ENCODE peak calls at places on chromosome 7, in four cellular contexts. L is memory B cell; D is PC-3; Y is stimulated activated CD8-positive, alpha-beta memory T cell treated with anti-CD3 and anti-CD28 coated beads, Interleukin-15, amount 100 ng/mL, for 1 hour. Q is an unnamed sample.

GRCh38 chr7:111059826-111060225 is 31.1 kb upstream of the LRRN3 start:
- DNase-seq in L (no peak), Y (no peak), D (no peak), Q (no peak)

GRCh38 chr7:5603193-5604140 is 178.0 kb downstream of the RNF216 start:
- DNase-seq in Y (no peak), D (no peak), L (no peak), Q (no peak)

GRCh38 chr7:55438765-55439525 is 73.8 kb downstream of the LANCL2 start:
- DNase-seq in D (peak), Y (no peak), L (no peak), Q (no peak)

GRCh38 chr7:116653204-116653603 is 18.8 kb upstream of the MET start:
- DNase-seq in L (no peak), Y (no peak), D (peak), Q (peak)

GRCh38 chr7:114085592-114086490 is 167.0 kb upstream of the PPP1R3A start:
- DNase-seq in Y (no peak), L (peak), D (peak), Q (no peak)

GRCh38 chr7:84783161-84783803 is 403.6 kb downstream of the SEMA3D start:
- DNase-seq in L (no peak), Y (no peak), D (no peak), Q (no peak)

GRCh38 chr7:139358541-139359365 is 941 bp upstream of the LUC7L2 start:
- DNase-seq in D (peak), L (peak), Y (peak), Q (no peak)

GRCh38 chr7:47198159-47198558 is 383.8 kb downstream of the TNS3 start:
- DNase-seq in Y (no peak), D (no peak), L (no peak), Q (no peak)

GRCh38 chr7:105352922-105353668 is 35.6 kb downstream of the SRPK2 start:
- DNase-seq in L (no peak), Y (no peak), D (no peak), Q (no peak)

GRCh38 chr7:11461999-11462398 is 370.0 kb downstream of the THSD7A start:
- DNase-seq in L (no peak), Y (no peak), D (no peak), Q (no peak)

GRCh38 chr7:139576179-139576973 is 52.9 kb downstream of the CLEC2L start:
- DNase-seq in L (no peak), D (no peak), Y (no peak), Q (no peak)

GRCh38 chr7:101618916-101619315 is 10.2 kb downstream of the MYL10 start:
- DNase-seq in Y (no peak), L (no peak), D (no peak), Q (no peak)

GRCh38 chr7:137592232-137592896 is 248.8 kb upstream of the PTN start:
- DNase-seq in L (no peak), Y (no peak), D (peak), Q (peak)

GRCh38 chr7:2572101-2572842 is 13.5 kb downstream of the IQCE start:
- DNase-seq in D (peak), L (no peak), Y (no peak), Q (peak)

GRCh38 chr7:70392282-70392681 is 739.7 kb upstream of the GALNT17 start:
- DNase-seq in D (no peak), Y (no peak), L (no peak), Q (no peak)

GRCh38 chr7:45642044-45642443 is 67.9 kb downstream of the ADCY1 start:
- DNase-seq in Y (no peak), L (no peak), D (peak), Q (no peak)

GRCh38 chr7:80453699-80454340 is 58.0 kb downstream of the GNAT3 start:
- DNase-seq in Y (no peak), L (no peak), D (peak), Q (no peak)

GRCh38 chr7:38840736-38841460 is 68.1 kb downstream of the VPS41 start:
- DNase-seq in D (peak), Y (no peak), L (no peak), Q (peak)

GRCh38 chr7:157717211-157718174 is 380.7 kb downstream of the DNAJB6 start:
- DNase-seq in D (no peak), L (no peak), Y (no peak), Q (no peak)

GRCh38 chr7:3887071-3887691 is 586.1 kb downstream of the SDK1 start:
- DNase-seq in Y (no peak), D (peak), L (no peak), Q (no peak)

GRCh38 chr7:50704844-50705243 is 77.9 kb downstream of the GRB10 start:
- DNase-seq in L (no peak), D (no peak), Y (no peak), Q (no peak)

GRCh38 chr7:240887-241421 is 48.6 kb downstream of the FAM20C start:
- DNase-seq in Y (no peak), D (no peak), L (no peak), Q (peak)

GRCh38 chr7:27345964-27346363 is 103.4 kb downstream of the EVX1 start:
- DNase-seq in L (no peak), D (no peak), Y (no peak), Q (no peak)

GRCh38 chr7:81882086-81882485 is 112.2 kb upstream of the HGF start:
- DNase-seq in Y (no peak), L (no peak), D (no peak), Q (no peak)

GRCh38 chr7:148262721-148263229 is 327.8 kb upstream of the C7orf33 start:
- DNase-seq in D (peak), L (peak), Y (peak), Q (peak)

GRCh38 chr7:28102778-28103177 is 77.8 kb downstream of the JAZF1 start:
- DNase-seq in D (peak), L (no peak), Y (no peak), Q (peak)

GRCh38 chr7:128017880-128018845 is 13.1 kb downstream of the LRRC4 start:
- DNase-seq in D (peak), Y (no peak), L (no peak), Q (no peak)

GRCh38 chr7:41880107-41880506 is 177.2 kb upstream of the INHBA start:
- DNase-seq in L (no peak), D (peak), Y (no peak), Q (peak)

GRCh38 chr7:149869867-149870266 is 3.9 kb upstream of the ATP6V0E2 start:
- DNase-seq in D (no peak), L (no peak), Y (no peak), Q (no peak)

GRCh38 chr7:113968713-113969112 is 49.9 kb upstream of the PPP1R3A start:
- DNase-seq in L (no peak), D (no peak), Y (no peak), Q (no peak)

GRCh38 chr7:141710301-141710700 is 2.1 kb downstream of the WEE2 start:
- DNase-seq in L (no peak), D (no peak), Y (no peak), Q (no peak)

GRCh38 chr7:29920491-29920890 is 69.1 kb downstream of the SCRN1 start:
- DNase-seq in Y (no peak), L (no peak), D (peak), Q (no peak)

GRCh38 chr7:76352193-76352592 is 6.6 kb downstream of the YWHAG start:
- DNase-seq in L (no peak), Y (no peak), D (no peak), Q (no peak)

GRCh38 chr7:87342231-87342630 is 3.2 kb upstream of the CROT start:
- DNase-seq in D (no peak), L (no peak), Y (no peak), Q (no peak)

GRCh38 chr7:55246181-55246580 is 119.0 kb upstream of the LANCL2 start:
- DNase-seq in D (peak), L (no peak), Y (no peak), Q (no peak)

GRCh38 chr7:6251653-6252052 is 20.8 kb downstream of the CYTH3 start:
- DNase-seq in Y (no peak), D (no peak), L (no peak), Q (no peak)

GRCh38 chr7:28627263-28627653 is 214.9 kb downstream of the CREB5 start:
- DNase-seq in Y (no peak), D (no peak), L (no peak), Q (no peak)

GRCh38 chr7:5500056-5500776 is 76.6 kb upstream of the TNRC18 start:
- DNase-seq in Y (no peak), D (peak), L (no peak), Q (peak)

GRCh38 chr7:13276977-13277376 is 589.5 kb downstream of the ARL4A start:
- DNase-seq in L (no peak), Y (no peak), D (peak), Q (no peak)

Q was measured in H54.